ENCODE peak calls at places on chromosomes 7 and 10, in ten cellular contexts. X is endothelial cell of umbilical vein, C is mammary epithelial cell, N is PC-9, B is colonic mucosa, O is HCT116, R is heart right ventricle, W is heart left ventricle, Y is left lung, U is right lobe of liver. F is an unnamed sample. For H3K4me1, the result is how much of the 10 kb centered on the place peaks cover.

GRCh38 chr7:137820156-137820555 is 26.6 kb downstream of the DGKI start:
- DNase-seq in W (no peak), C (no peak), X (no peak), R (no peak), U (no peak), Y (no peak), O (no peak), B (no peak), N (no peak), F (no peak)

GRCh38 chr10:972763-973162 is 15.5 kb upstream of the GTPBP4 start:
- DNase-seq in B (no peak), X (no peak), O (no peak), W (no peak), R (no peak), U (no peak), N (no peak), Y (no peak), C (no peak), F (no peak)

GRCh38 chr10:116170815-116171250 is 102.2 kb downstream of the GFRA1 start:
- DNase-seq in U (no peak), Y (no peak), R (no peak), O (no peak), N (no peak), C (no peak), B (no peak), W (no peak), X (no peak), F (no peak)

GRCh38 chr7:84091318-84091717 is 103.3 kb downstream of the SEMA3A start:
- DNase-seq in Y (no peak), W (no peak), R (no peak), C (no peak), X (no peak), B (no peak), O (no peak), U (no peak), N (no peak), F (no peak)

GRCh38 chr7:105638942-105639495 is 57.7 kb upstream of the EFCAB10 start:
- DNase-seq in R (no peak), W (no peak), X (no peak), B (peak), C (no peak), Y (no peak), O (no peak), N (peak), U (no peak), F (no peak)

GRCh38 chr7:28748934-28749584 is 209.1 kb downstream of the TRIL start:
- DNase-seq in O (peak), N (peak), B (peak), C (peak), U (no peak), W (peak), R (no peak), X (peak), Y (peak), F (no peak)

GRCh38 chr7:103048833-103049232 is 25.8 kb downstream of the FBXL13 start:
- DNase-seq in W (no peak), N (no peak), R (no peak), Y (no peak), U (no peak), B (no peak), C (peak), O (peak), X (no peak), F (no peak)

GRCh38 chr7:71752171-71752935 is 620.4 kb downstream of the GALNT17 start:
- DNase-seq in O (no peak), R (peak), Y (peak), B (peak), X (no peak), W (no peak), U (peak), C (peak), N (no peak), F (no peak)

GRCh38 chr10:43200538-43201390 is 62.5 kb downstream of the CSGALNACT2 start:
- DNase-seq in O (no peak), N (no peak), R (no peak), W (peak), B (peak), U (no peak), C (no peak), Y (no peak), X (no peak), F (peak)

GRCh38 chr7:105346593-105347322 is 42.0 kb downstream of the SRPK2 start:
- DNase-seq in O (no peak), U (no peak), X (no peak), N (no peak), B (no peak), W (no peak), Y (no peak), C (no peak), R (no peak), F (no peak)

GRCh38 chr10:59303018-59303417 is 59.3 kb downstream of the FAM13C start:
- DNase-seq in W (no peak), R (no peak), U (no peak), C (no peak), O (no peak), X (no peak), B (no peak), Y (no peak), N (no peak), F (no peak)

GRCh38 chr10:102009801-102010425 is 46.1 kb downstream of the ARMH3 start:
- DNase-seq in O (peak), R (no peak), W (peak), X (peak), U (peak), B (peak), C (peak), Y (peak), N (peak), F (peak)

GRCh38 chr10:99779335-99779734 is 3.1 kb upstream of the ABCC2 start:
- DNase-seq in X (peak), R (no peak), N (peak), C (peak), B (no peak), O (no peak), U (no peak), Y (no peak), W (no peak), F (no peak)

DNA sequence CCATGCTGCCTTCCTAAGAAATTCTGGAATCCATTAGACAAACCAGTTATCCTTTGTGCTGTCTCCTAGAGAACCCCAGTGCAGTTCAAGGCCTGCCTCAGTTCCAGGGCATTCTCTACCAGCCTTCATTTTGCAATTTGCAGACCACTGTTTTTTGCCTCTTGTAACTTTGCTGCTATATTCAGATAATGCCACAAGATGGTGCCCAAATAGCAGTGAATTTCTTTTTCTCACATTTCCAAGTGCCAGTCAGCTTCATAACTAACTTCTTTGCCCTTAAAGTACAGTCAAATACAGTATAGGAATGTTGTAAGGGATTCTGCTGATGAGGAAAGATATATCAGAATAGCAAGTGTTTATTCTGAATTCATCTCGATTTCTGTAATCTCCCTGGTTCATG is 25.2 kb downstream of the LOXL4 start:
- DNase-seq in U (no peak), Y (no peak), O (no peak), N (no peak), W (no peak), R (no peak), C (no peak), B (no peak), X (peak), F (no peak)
- TF ChIP-seq CTCF in U (peak), Y (no peak), O (peak), N (peak), W (peak), R (peak), C (peak), B (no peak), X (peak), F (peak)

DNA sequence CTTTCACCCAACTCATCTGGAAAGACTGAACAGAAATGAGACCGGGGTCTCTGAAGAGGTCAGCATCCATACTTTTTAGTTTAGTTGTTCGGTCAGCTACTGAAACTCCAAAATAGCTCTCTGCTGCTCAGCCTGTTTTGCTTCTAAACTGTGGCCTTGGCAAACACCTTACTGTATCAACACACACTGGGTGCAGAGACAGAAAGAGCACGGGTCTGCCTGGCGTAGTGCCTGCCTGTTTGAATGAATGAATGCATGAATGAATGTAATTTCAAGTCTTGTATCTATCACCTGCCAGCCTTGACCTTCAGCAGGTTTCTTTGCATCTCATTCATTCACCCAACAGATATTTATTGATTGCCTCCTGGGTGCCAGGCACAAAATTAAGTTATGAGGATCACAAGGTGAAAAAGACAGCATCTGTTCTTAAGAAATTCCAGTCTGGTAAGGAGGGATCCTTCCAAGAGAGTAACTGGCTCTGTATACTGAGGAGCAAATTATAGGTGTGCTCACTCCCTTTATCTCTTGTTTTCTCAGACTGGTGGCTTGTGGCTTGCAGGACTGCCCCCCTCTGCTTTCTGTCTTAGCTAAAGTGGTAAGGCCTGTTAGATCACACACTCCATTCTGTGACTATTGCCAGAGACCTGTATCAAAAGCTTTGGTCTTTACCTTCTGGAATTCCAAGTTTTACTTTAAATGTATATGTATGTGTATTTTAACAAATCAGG is 98.6 kb downstream of the PLPP4 start:
- DNase-seq in X (no peak), C (no peak), U (no peak), N (no peak), Y (no peak), W (no peak), B (no peak), O (no peak), R (no peak), F (no peak)
- H3K4me3 ChIP-seq in X (no peak), C (no peak), U (no peak), N (no peak), Y (no peak), W (no peak), B (no peak), O (no peak), R (no peak), F (no peak)

GRCh38 chr7:121372376-121373024 is 23.6 kb downstream of the FAM3C start:
- DNase-seq in O (no peak), W (no peak), N (no peak), Y (no peak), U (no peak), X (peak), C (no peak), R (no peak), B (no peak), F (no peak)
- H3K4me1 ChIP-seq in O (half or more), W (under half), N (under half), Y (under half), U (under half), X (under half), C (under half), R (under half), B (under half), F (under half)

GRCh38 chr7:95772298-95772770 is at the start of gene DYNC1I1:
- DNase-seq in Y (peak), N (peak), R (peak), C (peak), O (no peak), B (peak), U (peak), X (peak), W (peak), F (peak)
- TF ChIP-seq CTCF in Y (no peak), N (no peak), R (no peak), C (no peak), O (no peak), B (no peak), U (no peak), X (no peak), W (peak), F (no peak)

GRCh38 chr10:29238531-29239080 is 50.3 kb upstream of the LYZL1 start:
- DNase-seq in R (no peak), U (no peak), B (no peak), N (no peak), O (no peak), X (no peak), W (no peak), Y (no peak), C (no peak), F (no peak)
- H3K4me3 ChIP-seq in R (no peak), U (no peak), B (no peak), N (no peak), O (no peak), X (no peak), W (no peak), Y (no peak), C (no peak), F (no peak)

GRCh38 chr10:123514996-123515395 is 151.2 kb upstream of the GPR26 start:
- DNase-seq in R (no peak), W (no peak), U (no peak), B (no peak), X (no peak), N (no peak), C (no peak), Y (no peak), O (no peak), F (no peak)

GRCh38 chr10:123515661-123516060 is 150.5 kb upstream of the GPR26 start:
- DNase-seq in N (no peak), B (no peak), R (no peak), W (no peak), X (no peak), C (no peak), U (no peak), Y (no peak), O (no peak), F (peak)

GRCh38 chr10:123517376-123517775 is 148.8 kb upstream of the GPR26 start:
- DNase-seq in C (no peak), U (no peak), B (no peak), Y (no peak), N (no peak), R (no peak), W (no peak), O (no peak), X (no peak), F (no peak)

GRCh38 chr10:123517901-123518300 is 148.3 kb upstream of the GPR26 start:
- DNase-seq in N (no peak), W (no peak), U (no peak), O (no peak), R (no peak), X (no peak), C (no peak), Y (no peak), B (no peak), F (no peak)

GRCh38 chr10:123516291-123516690 is 149.9 kb upstream of the GPR26 start:
- DNase-seq in W (no peak), U (no peak), B (no peak), C (no peak), X (no peak), R (no peak), O (no peak), Y (no peak), N (no peak), F (no peak)
- H3K4me1 ChIP-seq in W (under half), U (under half), B (under half), C (under half), X (under half), R (under half), O (under half), Y (under half), N (under half), F (under half)

GRCh38 chr7:23654508-23654907 is 25.5 kb upstream of the FAM221A start:
- DNase-seq in N (no peak), B (peak), X (peak), R (no peak), W (no peak), O (peak), C (no peak), Y (no peak), U (no peak), F (no peak)
- TF ChIP-seq CTCF in N (peak), B (peak), X (peak), R (no peak), W (no peak), O (peak), C (peak), Y (no peak), U (peak), F (peak)